ENCODE peak calls at places on chromosomes 11 and 22, in four cellular contexts. J, X, I and Y are unnamed samples.
A peak's percentile ranks its signal among the peaks of the same experiment; 100 is the strongest.

GRCh38 chr11:57778318-57779037 is 16.9 kb downstream of the CTNND1 start:
- DNase-seq in J (peak; percentile 94), I (peak; percentile 86), X (peak; percentile 91), Y (no peak)

GRCh38 chr11:47057374-47057773 is 119.3 kb downstream of the ARFGAP2 start:
- DNase-seq in J (no peak), I (no peak), X (no peak), Y (no peak)

GRCh38 chr11:119651802-119652584 is 77.0 kb downstream of the NECTIN1 start:
- DNase-seq in X (peak; percentile 22), J (no peak), I (no peak), Y (no peak)

GRCh38 chr11:89021339-89021738 is 44.4 kb downstream of the GRM5 start:
- DNase-seq in J (no peak), I (no peak), X (no peak), Y (no peak)

GRCh38 chr11:104164028-104164520 is at the start of gene PDGFD:
- DNase-seq in X (peak; percentile 77), I (peak; percentile 21), J (peak; percentile 62), Y (no peak)

GRCh38 chr11:94623120-94623735 is 56.1 kb downstream of the PIWIL4 start:
- DNase-seq in I (peak; percentile 28), X (no peak), J (no peak), Y (peak; percentile 40)

GRCh38 chr11:128269466-128269865 is 317.9 kb downstream of the ETS1 start:
- DNase-seq in J (no peak), X (no peak), I (no peak), Y (no peak)

GRCh38 chr11:80388133-80388532 is 947.3 kb upstream of the TENM4 start:
- DNase-seq in J (no peak), I (no peak), X (no peak), Y (no peak)

GRCh38 chr11:17256512-17256911 is 20.0 kb upstream of the NUCB2 start:
- DNase-seq in X (no peak), I (no peak), J (no peak), Y (no peak)

GRCh38 chr11:37509471-37509870 is 911.4 kb upstream of the RAG2 start:
- DNase-seq in J (no peak), X (no peak), I (no peak), Y (no peak)

GRCh38 chr11:111105566-111105965 is 140.0 kb upstream of the POU2AF2 start:
- DNase-seq in J (no peak), X (no peak), I (no peak), Y (no peak)

GRCh38 chr11:36411202-36411640 is 98.9 kb downstream of the TRAF6 start:
- DNase-seq in J (no peak), X (no peak), I (no peak), Y (peak; percentile 9)

GRCh38 chr22:46703996-46704370 is 34.1 kb downstream of the CERK start:
- DNase-seq in I (no peak), X (no peak), J (no peak), Y (no peak)

GRCh38 chr11:73413246-73413645 is 37.0 kb downstream of the RELT start:
- DNase-seq in I (no peak), J (no peak), X (no peak), Y (no peak)

GRCh38 chr11:130369141-130369691 is 54.5 kb upstream of the ZBTB44 start:
- DNase-seq in I (no peak), X (no peak), J (no peak), Y (no peak)

GRCh38 chr22:31046591-31047226 is 34.4 kb upstream of the SMTN start:
- DNase-seq in J (peak; percentile 75), X (peak; percentile 87), I (peak; percentile 23), Y (no peak)

GRCh38 chr11:50075856-50076255 is 43.2 kb downstream of the OR4C45 start:
- DNase-seq in J (no peak), I (no peak), X (no peak), Y (no peak)

GRCh38 chr11:91730071-91730470 is 494.5 kb upstream of the FAT3 start:
- DNase-seq in X (no peak), I (no peak), J (no peak), Y (no peak)

GRCh38 chr11:33690290-33691050 is 10.2 kb downstream of the C11orf91 start:
- DNase-seq in I (peak; percentile 52), J (no peak), X (no peak), Y (no peak)

GRCh38 chr11:20397281-20397680 is 9.8 kb downstream of the PRMT3 start:
- DNase-seq in J (no peak), X (no peak), I (no peak), Y (no peak)

GRCh38 chr22:25496396-25497064 is 67.9 kb upstream of the GRK3 start:
- DNase-seq in X (no peak), I (no peak), J (no peak), Y (no peak)

GRCh38 chr11:35316161-35316560 is 103.2 kb downstream of the SLC1A2 start:
- DNase-seq in I (no peak), J (no peak), X (no peak), Y (no peak)

GRCh38 chr11:61626580-61627380 is 45.9 kb upstream of the SYT7 start:
- DNase-seq in I (no peak), J (no peak), X (no peak), Y (no peak)

GRCh38 chr11:112163875-112164521 is at the start of gene IL18:
- DNase-seq in X (peak; percentile 64), J (peak; percentile 71), I (no peak), Y (no peak)

GRCh38 chr11:88206746-88207145 is 31.5 kb upstream of the RAB38 start:
- DNase-seq in J (no peak), X (no peak), I (no peak), Y (no peak)

GRCh38 chr11:100562102-100562501 is 125.0 kb upstream of the ARHGAP42 start:
- DNase-seq in J (no peak), X (no peak), I (no peak), Y (no peak)

GRCh38 chr22:45975266-45976161 is 1.4 kb downstream of the WNT7B start:
- DNase-seq in J (no peak), X (no peak), I (no peak), Y (no peak)

GRCh38 chr11:11782532-11783110 is 59.2 kb upstream of the USP47 start:
- DNase-seq in I (no peak), J (no peak), X (no peak), Y (no peak)

GRCh38 chr11:11776714-11777113 is 65.1 kb upstream of the USP47 start:
- DNase-seq in J (no peak), X (no peak), I (no peak), Y (no peak)

GRCh38 chr11:11780843-11781242 is 60.9 kb upstream of the USP47 start:
- DNase-seq in X (no peak), I (no peak), J (no peak), Y (no peak)

GRCh38 chr11:11777897-11778296 is 63.9 kb upstream of the USP47 start:
- DNase-seq in X (no peak), J (no peak), I (no peak), Y (no peak)

DNA sequence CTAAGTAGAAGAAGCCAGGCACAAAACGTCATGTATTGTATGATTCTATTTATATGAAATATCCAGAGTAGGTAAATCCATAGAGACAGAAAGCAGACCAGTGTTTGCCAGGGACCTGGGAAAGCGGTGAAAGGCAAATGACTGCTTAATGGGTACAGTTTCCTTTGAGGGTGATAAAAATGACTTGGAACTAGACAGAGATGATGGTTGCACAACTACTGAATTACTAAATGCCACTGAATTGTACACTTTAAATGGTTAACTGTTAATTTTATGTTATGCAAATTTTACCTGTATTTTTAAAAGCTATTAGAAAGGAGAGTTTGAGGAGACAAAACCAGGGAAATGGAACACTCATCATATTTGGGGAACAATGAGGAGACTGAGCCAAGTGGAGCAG is 61.8 kb upstream of the USP47 start:
- DNase-seq in J (no peak), X (no peak), I (no peak), Y (no peak)
- H3K4me1 ChIP-seq in J (no peaks in the 10 kb centered on the region), X (no peaks in the 10 kb centered on the region), I (no peaks in the 10 kb centered on the region), Y (no peaks in the 10 kb centered on the region)

GRCh38 chr11:9716275-9717039 is 52.6 kb downstream of the SWAP70 start:
- DNase-seq in J (no peak), X (no peak), I (no peak), Y (no peak)

GRCh38 chr11:9717719-9718118 is 53.8 kb downstream of the SWAP70 start:
- DNase-seq in X (no peak), I (no peak), J (no peak), Y (no peak)

GRCh38 chr11:9717040-9717357 is 53.1 kb downstream of the SWAP70 start:
- DNase-seq in J (no peak), I (no peak), X (no peak), Y (no peak)

GRCh38 chr11:9711454-9712307 is 47.8 kb downstream of the SWAP70 start:
- DNase-seq in X (no peak), I (no peak), J (no peak), Y (no peak)

DNA sequence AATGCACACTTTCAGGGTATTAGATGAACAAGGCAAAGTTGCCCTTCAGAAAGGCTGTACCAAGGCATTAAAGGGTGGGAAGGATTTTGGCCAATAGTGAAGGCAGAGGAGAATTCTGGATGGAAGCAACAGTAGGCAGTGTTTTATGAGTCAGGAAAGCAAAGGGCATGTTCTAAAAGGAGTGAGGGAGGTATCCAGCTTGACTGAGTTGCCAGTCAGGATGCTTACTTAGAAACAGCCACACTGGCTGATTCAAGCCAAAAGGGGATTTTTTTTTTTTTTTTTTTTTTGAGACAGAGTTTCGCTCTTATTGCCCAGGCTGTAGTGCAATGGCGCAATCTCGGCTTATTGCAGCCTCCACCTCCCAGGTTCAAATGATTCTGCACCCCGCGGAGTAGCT is 50.7 kb downstream of the SWAP70 start:
- DNase-seq in X (no peak), I (no peak), J (no peak), Y (no peak)
- H3K4me1 ChIP-seq in X (peaks cover 15% of the 10 kb centered on the region), I (peaks cover 6% of the 10 kb centered on the region), J (no peaks in the 10 kb centered on the region), Y (no peaks in the 10 kb centered on the region)

GRCh38 chr11:1832181-1832988 is 2.4 kb upstream of the SYT8 start:
- DNase-seq in J (peak; percentile 72), X (peak; percentile 80), I (no peak), Y (peak; percentile 69)
- H3K4me1 ChIP-seq in J (peaks cover 20% of the 10 kb centered on the region), X (peaks cover 2% of the 10 kb centered on the region), I (peaks cover 28% of the 10 kb centered on the region), Y (peaks cover 1% of the 10 kb centered on the region)

GRCh38 chr11:8773916-8774537 is 91.4 kb downstream of the RPL27A start:
- DNase-seq in J (no peak), X (no peak), I (no peak), Y (no peak)
- H3K4me1 ChIP-seq in J (no peaks in the 10 kb centered on the region), X (peaks cover 16% of the 10 kb centered on the region), I (peaks cover 14% of the 10 kb centered on the region), Y (no peaks in the 10 kb centered on the region)

GRCh38 chr11:65431452-65432132 is 9.0 kb downstream of the NEAT1 start:
- DNase-seq in X (no peak), J (no peak), I (no peak), Y (peak; percentile 72)

GRCh38 chr11:65430406-65431217 is 8.0 kb downstream of the NEAT1 start:
- DNase-seq in X (no peak), I (peak; percentile 6), J (peak; percentile 17), Y (no peak)

GRCh38 chr11:65433657-65434056 is 11.1 kb downstream of the NEAT1 start:
- DNase-seq in X (no peak), I (peak; percentile 9), J (no peak), Y (no peak)

GRCh38 chr11:65432686-65433582 is 10.3 kb downstream of the NEAT1 start:
- DNase-seq in X (no peak), I (no peak), J (no peak), Y (no peak)

GRCh38 chr11:65432133-65432650 is 9.6 kb downstream of the NEAT1 start:
- DNase-seq in I (no peak), J (no peak), X (no peak), Y (no peak)
- H3K4me1 ChIP-seq in I (peaks cover 84% of the 10 kb centered on the region), J (peaks cover 26% of the 10 kb centered on the region), X (peaks cover 18% of the 10 kb centered on the region), Y (peaks cover 68% of the 10 kb centered on the region)

GRCh38 chr11:31873115-31873514 is 62.0 kb upstream of the PAX6 start:
- DNase-seq in I (no peak), X (no peak), J (no peak), Y (no peak)
- H3K4me1 ChIP-seq in I (no peaks in the 10 kb centered on the region), X (no peaks in the 10 kb centered on the region), J (peaks cover 16% of the 10 kb centered on the region), Y (no peaks in the 10 kb centered on the region)

GRCh38 chr11:114260483-114260882 is 35.7 kb upstream of the NNMT start:
- DNase-seq in I (no peak), J (no peak), X (no peak), Y (no peak)
- H3K4me1 ChIP-seq in I (peaks cover 46% of the 10 kb centered on the region), J (peaks cover 75% of the 10 kb centered on the region), X (peaks cover 27% of the 10 kb centered on the region), Y (no peaks in the 10 kb centered on the region)